ENCODE peak calls at places on chromosomes 12 and 14, in five cellular contexts. U, X, A, I and B are unnamed samples.

GRCh38 chr12:46556820-46557524 is 184.4 kb upstream of the SLC38A2 start:
- DNase-seq in U (no peak), X (no peak), A (no peak), I (no peak), B (no peak)

GRCh38 chr14:51738754-51739153 is 87.0 kb downstream of the FRMD6 start:
- DNase-seq in U (no peak), X (peak), A (peak), I (no peak), B (peak)

GRCh38 chr14:38210587-38211257 is 3.0 kb downstream of the SSTR1 start:
- DNase-seq in U (no peak), X (no peak), A (no peak), I (no peak), B (no peak)

GRCh38 chr14:80942158-80942738 is 710 bp upstream of the CEP128 start:
- DNase-seq in U (no peak), X (no peak), A (no peak), I (no peak), B (no peak)

GRCh38 chr12:100672075-100672592 is 98.7 kb downstream of the GAS2L3 start:
- DNase-seq in U (peak), X (no peak), A (peak), I (no peak), B (peak)

GRCh38 chr14:75650253-75651058 is 10.2 kb downstream of the ERG28 start:
- DNase-seq in U (no peak), X (no peak), A (no peak), I (no peak), B (no peak)

GRCh38 chr12:27969901-27970390 is 2.6 kb downstream of the PTHLH start:
- DNase-seq in U (peak), X (no peak), A (peak), I (peak), B (peak)

GRCh38 chr14:61609143-61609851 is 86.0 kb upstream of the HIF1A start:
- DNase-seq in U (no peak), X (peak), A (no peak), I (no peak), B (no peak)

GRCh38 chr12:12871587-12872138 is 19.7 kb upstream of the GPRC5A start:
- DNase-seq in U (no peak), X (no peak), A (no peak), I (no peak), B (no peak)

GRCh38 chr12:452667-453210 is 7.0 kb upstream of the B4GALNT3 start:
- DNase-seq in U (peak), X (no peak), A (peak), I (no peak), B (peak)

GRCh38 chr14:105530446-105531087 is 4.2 kb downstream of the TMEM121 start:
- DNase-seq in U (no peak), X (no peak), A (no peak), I (no peak), B (no peak)

GRCh38 chr12:117727301-117727700 is 241.5 kb downstream of the KSR2 start:
- DNase-seq in U (no peak), X (no peak), A (no peak), I (no peak), B (no peak)

GRCh38 chr14:36505892-36506731 is 13.9 kb downstream of the NKX2-1 start:
- DNase-seq in U (no peak), X (no peak), A (no peak), I (no peak), B (no peak)

GRCh38 chr14:101066826-101067508 is 163.4 kb upstream of the RTL1 start:
- DNase-seq in U (no peak), X (no peak), A (no peak), I (no peak), B (no peak)

GRCh38 chr14:61678966-61679365 is 16.3 kb upstream of the HIF1A start:
- DNase-seq in U (no peak), X (peak), A (no peak), I (no peak), B (no peak)

GRCh38 chr12:119594772-119595445 is 1.3 kb downstream of the TMEM233 start:
- DNase-seq in U (no peak), X (no peak), A (peak), I (no peak), B (no peak)

GRCh38 chr14:103545219-103545914 is 16.4 kb downstream of the TRMT61A start:
- DNase-seq in U (no peak), X (no peak), A (peak), I (no peak), B (no peak)

GRCh38 chr12:4607056-4607455 is 41.8 kb downstream of the AKAP3 start:
- DNase-seq in U (no peak), X (no peak), A (no peak), I (no peak), B (no peak)

GRCh38 chr14:98931911-98932310 is 340.1 kb downstream of the BCL11B start:
- DNase-seq in U (no peak), X (no peak), A (no peak), I (no peak), B (no peak)

GRCh38 chr14:34051966-34052657 is 101.2 kb upstream of the EGLN3 start:
- DNase-seq in U (no peak), X (no peak), A (no peak), I (peak), B (no peak)
- TF ChIP-seq POLR2AphosphoS5 in U (no peak), X (no peak), A (no peak), I (no peak), B (no peak)

GRCh38 chr12:55742719-55743130 is at the start of gene GDF11:
- DNase-seq in U (no peak), X (no peak), A (peak), I (no peak), B (no peak)
- TF ChIP-seq TAF1 in U (peak), X (peak), A (no peak), I (no peak), B (no peak)

GRCh38 chr14:52878946-52879345 is 71.9 kb downstream of the FERMT2 start:
- DNase-seq in U (no peak), X (no peak), A (no peak), I (no peak), B (no peak)
- TF ChIP-seq POLR2AphosphoS5 in U (no peak), X (no peak), A (no peak), I (no peak), B (no peak)

GRCh38 chr12:49010092-49010668 is 8.4 kb downstream of the PRKAG1 start:
- DNase-seq in U (no peak), X (no peak), A (no peak), I (no peak), B (no peak)
- TF ChIP-seq TAF1 in U (no peak), X (no peak), A (no peak), I (no peak), B (no peak)

GRCh38 chr14:58898655-58899316 is 261.0 kb downstream of the DACT1 start:
- DNase-seq in U (no peak), X (no peak), A (no peak), I (no peak), B (no peak)
- TF ChIP-seq POLR2AphosphoS5 in U (no peak), X (no peak), A (no peak), I (no peak), B (no peak)

GRCh38 chr12:115037830-115038229 is 353.9 kb upstream of the TBX3 start:
- DNase-seq in U (no peak), X (no peak), A (no peak), I (no peak), B (no peak)
- TF ChIP-seq TAF1 in U (no peak), X (no peak), A (no peak), I (no peak), B (no peak)